ENCODE peak calls at places on chromosomes 16 and 17, in four cellular contexts. A, G, T and P are unnamed samples.

GRCh38 chr17:37714897-37715296 is 30.0 kb downstream of the HNF1B start:
- DNase-seq in G (no peak), T (no peak), A (no peak), P (no peak)

GRCh38 chr17:28842282-28843012 is at the start of gene FAM222B:
- DNase-seq in A (peak), T (peak), G (peak), P (peak)

GRCh38 chr16:81875461-81875860 is 96.4 kb downstream of the PLCG2 start:
- DNase-seq in A (no peak), G (no peak), T (no peak), P (no peak)

GRCh38 chr16:88376053-88376834 is 6.5 kb upstream of the ZNF469 start:
- DNase-seq in A (no peak), G (no peak), T (peak), P (no peak)

GRCh38 chr16:17299790-17300189 is 171.0 kb downstream of the XYLT1 start:
- DNase-seq in G (no peak), T (no peak), A (no peak), P (no peak)

GRCh38 chr17:8016632-8017424 is 14.4 kb downstream of the GUCY2D start:
- DNase-seq in G (peak), T (peak), A (no peak), P (peak)

GRCh38 chr16:85616608-85617311 is 3.6 kb downstream of the GSE1 start:
- DNase-seq in G (no peak), T (peak), A (no peak), P (no peak)

GRCh38 chr16:26644912-26645543 is 421.7 kb upstream of the C16orf82 start:
- DNase-seq in T (no peak), G (no peak), A (no peak), P (no peak)

GRCh38 chr17:46908352-46908751 is 14.6 kb upstream of the GOSR2 start:
- DNase-seq in G (no peak), T (no peak), A (no peak), P (peak)

GRCh38 chr17:57609878-57610270 is 135.2 kb downstream of the CCDC182 start:
- DNase-seq in G (no peak), T (no peak), A (no peak), P (no peak)

GRCh38 chr17:49031965-49032928 is 35.1 kb downstream of the IGF2BP1 start:
- DNase-seq in T (no peak), G (peak), A (peak), P (peak)

GRCh38 chr17:5706835-5707234 is 122.5 kb upstream of the NLRP1 start:
- DNase-seq in T (peak), A (peak), G (peak), P (peak)

GRCh38 chr17:72121164-72122001 is 563 bp downstream of the SOX9 start:
- DNase-seq in A (peak), G (no peak), T (peak), P (peak)

GRCh38 chr16:53530046-53530445 is 27.0 kb upstream of the AKTIP start:
- DNase-seq in T (no peak), A (no peak), G (no peak), P (no peak)

GRCh38 chr16:73000020-73000906 is 47.7 kb downstream of the ZFHX3 start:
- DNase-seq in A (peak), G (no peak), T (peak), P (no peak)